ENCODE peak calls at places on chromosomes 1 and 21, in seven cellular contexts. T is K562, J is GM12892, D is GM12891, E is HepG2, W is GM12878, L is H1. Y is an unnamed sample.

GRCh38 chr1:226201029-226201593 is 14.6 kb upstream of the ACBD3 start:
- DNase-seq in J (peak), E (no peak), W (no peak), D (peak), T (peak), L (no peak), Y (no peak)

GRCh38 chr1:244163861-244164562 is 112.9 kb downstream of the ZBTB18 start:
- DNase-seq in L (peak), T (no peak), E (no peak), D (no peak), W (no peak), J (no peak), Y (no peak)

GRCh38 chr1:160522622-160523345 is at the start of gene SLAMF6:
- DNase-seq in E (no peak), T (peak), W (peak), L (no peak), J (no peak), D (no peak), Y (no peak)

GRCh38 chr1:110433803-110434202 is 17.1 kb upstream of the PROK1 start:
- DNase-seq in E (peak), J (no peak), L (peak), D (no peak), T (peak), W (no peak), Y (no peak)

GRCh38 chr1:79042117-79042516 is 35.6 kb upstream of the ADGRL4 start:
- DNase-seq in E (no peak), J (no peak), L (no peak), D (no peak), W (peak), T (no peak), Y (no peak)

GRCh38 chr1:942864-943533 is 16.1 kb downstream of the NOC2L start:
- DNase-seq in W (no peak), T (peak), E (no peak), D (no peak), J (no peak), L (no peak), Y (no peak)

GRCh38 chr1:74474585-74474984 is 37.8 kb downstream of the LRRC53 start:
- DNase-seq in W (no peak), T (no peak), D (no peak), J (no peak), E (no peak), L (no peak), Y (no peak)

GRCh38 chr1:174969977-174970376 is 29.8 kb upstream of the CACYBP start:
- DNase-seq in E (no peak), L (no peak), W (no peak), J (no peak), D (no peak), T (no peak), Y (no peak)

GRCh38 chr1:1666526-1666925 is 7.7 kb upstream of the CDK11B start:
- DNase-seq in W (no peak), E (no peak), D (no peak), L (no peak), J (no peak), T (no peak), Y (no peak)

GRCh38 chr1:7560128-7560527 is 211.0 kb upstream of the VAMP3 start:
- DNase-seq in L (no peak), E (no peak), W (no peak), D (no peak), J (no peak), T (no peak), Y (no peak)

DNA sequence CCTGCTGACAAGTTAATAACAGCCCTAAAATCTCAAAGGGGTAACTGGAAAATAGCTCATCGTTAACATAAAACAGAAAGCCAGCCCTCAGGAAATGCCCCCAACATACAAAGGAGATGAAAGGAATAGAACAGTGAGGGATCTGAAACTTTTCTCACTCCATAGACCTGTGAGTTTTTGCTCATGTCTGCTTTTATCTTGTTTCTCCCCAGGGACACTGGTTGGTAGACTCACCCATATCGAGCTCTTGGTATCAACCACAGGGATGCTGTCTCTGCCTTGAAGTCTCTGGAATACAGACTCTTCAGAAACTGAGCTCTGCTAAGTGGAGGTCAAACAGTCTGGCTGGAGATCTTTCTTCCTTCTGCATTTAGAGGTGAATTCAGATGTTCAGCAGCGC is 77.4 kb upstream of the CAMK1G start:
- DNase-seq in L (no peak), W (no peak), J (no peak), T (no peak), D (no peak), E (no peak), Y (no peak)
- TF ChIP-seq TAF1 in L (no peak), W (no peak), J (no peak), T (no peak), D (no peak), E (no peak), Y (no peak)

GRCh38 chr1:30010506-30011106 is 712.8 kb downstream of the MATN1 start:
- DNase-seq in J (no peak), W (no peak), D (no peak), T (no peak), L (no peak), E (no peak), Y (no peak)

GRCh38 chr1:30009720-30010119 is 713.7 kb downstream of the MATN1 start:
- DNase-seq in E (no peak), J (no peak), W (no peak), L (no peak), D (no peak), T (no peak), Y (no peak)

GRCh38 chr1:30008372-30008997 is 714.9 kb downstream of the MATN1 start:
- DNase-seq in L (no peak), E (no peak), W (no peak), D (no peak), T (no peak), J (no peak), Y (no peak)

GRCh38 chr1:30011970-30012369 is 711.4 kb downstream of the MATN1 start:
- DNase-seq in T (no peak), W (no peak), D (no peak), L (no peak), E (no peak), J (no peak), Y (no peak)

DNA sequence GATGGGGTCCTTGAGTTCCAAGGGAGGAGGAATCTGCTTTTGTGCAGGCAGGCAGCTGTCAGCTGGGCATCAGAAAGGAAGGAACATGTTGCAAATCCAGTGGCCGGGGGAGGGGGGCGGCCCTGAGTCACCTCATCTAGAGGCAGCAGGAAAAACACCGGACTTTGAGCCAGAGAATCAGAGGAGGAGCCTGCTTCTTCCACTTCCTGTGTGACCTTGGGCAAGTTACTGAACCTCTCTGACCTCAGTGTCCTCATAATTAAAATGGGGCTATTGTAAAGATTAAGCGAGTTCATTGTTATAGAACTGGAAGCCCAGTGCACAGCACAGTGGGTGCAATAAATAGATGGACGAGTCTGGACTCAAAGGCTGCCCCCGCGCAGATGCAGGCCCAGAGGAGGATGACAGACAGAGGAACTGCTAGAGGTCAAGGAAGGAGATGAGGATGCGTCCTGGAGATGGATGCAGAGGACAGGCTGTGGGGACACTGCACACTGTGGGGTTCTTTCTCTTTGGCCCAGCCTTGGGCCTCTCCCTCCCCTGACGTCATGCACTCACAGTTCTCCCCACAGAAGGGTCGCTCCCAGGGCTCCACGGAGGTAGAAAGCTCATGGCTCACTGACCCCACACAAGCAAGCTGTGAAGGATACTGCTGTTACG is 714.3 kb downstream of the MATN1 start:
- DNase-seq in E (peak), L (no peak), T (no peak), W (no peak), J (no peak), D (no peak), Y (no peak)
- TF ChIP-seq TAF1 in E (no peak), L (no peak), T (no peak), W (no peak), J (no peak), D (no peak), Y (no peak)

GRCh38 chr1:59901770-59902388 is 24.7 kb downstream of the CYP2J2 start:
- DNase-seq in T (no peak), J (no peak), L (no peak), W (no peak), E (no peak), D (no peak), Y (no peak)
- TF ChIP-seq TAF1 in T (no peak), J (no peak), L (no peak), W (no peak), E (no peak), D (no peak), Y (no peak)

GRCh38 chr1:229340496-229340895 is 2.4 kb downstream of the CCSAP start:
- DNase-seq in T (no peak), L (no peak), D (no peak), J (no peak), E (no peak), W (no peak), Y (no peak)
- TF ChIP-seq TAF1 in T (no peak), L (no peak), D (no peak), J (no peak), E (no peak), W (no peak), Y (no peak)

DNA sequence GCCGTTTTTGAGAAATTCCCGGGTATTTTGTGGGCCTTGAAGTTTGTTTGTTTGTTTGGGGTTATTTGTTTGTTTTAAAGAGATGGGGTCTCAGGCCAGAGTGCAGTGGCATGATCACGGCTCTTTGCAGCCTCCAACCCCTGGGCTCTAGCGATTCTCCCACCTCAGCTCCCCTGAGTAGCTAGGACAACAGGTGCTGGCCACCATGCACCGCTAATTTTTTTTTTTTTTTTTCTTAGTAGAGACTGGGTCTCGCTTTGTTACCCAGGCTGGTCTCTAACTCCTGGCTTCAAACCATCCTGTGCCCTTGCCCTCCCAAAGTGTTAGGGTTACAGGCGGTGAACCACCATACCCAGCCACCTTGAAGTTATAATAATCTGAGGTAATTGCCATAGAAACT is 2.0 kb downstream of the CHTOP start:
- DNase-seq in D (no peak), E (no peak), T (no peak), W (no peak), J (no peak), L (no peak), Y (no peak)
- TF ChIP-seq TAF1 in D (no peak), E (no peak), T (no peak), W (no peak), J (no peak), L (no peak), Y (no peak)

GRCh38 chr21:38916214-38916964 is 110.7 kb downstream of the ETS2 start:
- DNase-seq in D (no peak), W (no peak), J (no peak), E (peak), L (no peak), T (no peak), Y (no peak)

GRCh38 chr21:38914071-38914491 is 108.4 kb downstream of the ETS2 start:
- DNase-seq in J (no peak), L (no peak), T (no peak), W (no peak), E (no peak), D (no peak), Y (no peak)

GRCh38 chr21:38915546-38915945 is 109.8 kb downstream of the ETS2 start:
- DNase-seq in E (no peak), D (no peak), T (no peak), L (no peak), W (no peak), J (no peak), Y (no peak)

GRCh38 chr21:38913120-38913975 is 107.6 kb downstream of the ETS2 start:
- DNase-seq in L (no peak), D (no peak), E (no peak), J (no peak), W (no peak), T (peak), Y (peak)

GRCh38 chr21:38914531-38915385 is 109.0 kb downstream of the ETS2 start:
- DNase-seq in T (no peak), L (no peak), E (peak), J (no peak), D (no peak), W (no peak), Y (no peak)
- TF ChIP-seq TAF1 in T (no peak), L (no peak), E (no peak), J (no peak), D (no peak), W (no peak), Y (no peak)